ENCODE peak calls at places on chromosomes 12 and 14, in nine cellular contexts. One of them, this sample, is unnamed. For H3K27me3, H3K36me3 and H3K4me1, the result is how much of the 10 kb centered on the place peaks cover.

GRCh38 chr12:54139030-54139429 is 49.8 kb downstream of the SMUG1 start:
- DNase-seq in thyroid gland: no peak
- DNase-seq in CD8-positive, alpha-beta T cell: no peak
- DNase-seq in GM23248: peak
- DNase-seq in MM.1S: no peak
- DNase-seq in ovary: no peak
- DNase-seq in neuronal stem cell: no peak
- DNase-seq in neural progenitor cell: no peak
- DNase-seq in CD4-positive, CD25-positive, alpha-beta regulatory T cell: no peak
- DNase-seq in this sample: no peak

GRCh38 chr12:44317651-44318126 is 481.8 kb downstream of the TMEM117 start:
- DNase-seq in GM23248: peak
- DNase-seq in CD8-positive, alpha-beta T cell: no peak
- DNase-seq in neural progenitor cell: peak
- DNase-seq in ovary: no peak
- DNase-seq in thyroid gland: no peak
- DNase-seq in CD4-positive, CD25-positive, alpha-beta regulatory T cell: no peak
- DNase-seq in MM.1S: peak
- DNase-seq in neuronal stem cell: peak
- DNase-seq in this sample: no peak

GRCh38 chr12:92341333-92341691 is 195.7 kb upstream of the BTG1 start:
- DNase-seq in thyroid gland: no peak
- DNase-seq in CD4-positive, CD25-positive, alpha-beta regulatory T cell: no peak
- DNase-seq in neural progenitor cell: no peak
- DNase-seq in ovary: no peak
- DNase-seq in MM.1S: no peak
- DNase-seq in GM23248: no peak
- DNase-seq in neuronal stem cell: no peak
- DNase-seq in CD8-positive, alpha-beta T cell: no peak
- DNase-seq in this sample: no peak

GRCh38 chr14:77144412-77145115 is 3.0 kb upstream of the ZDHHC22 start:
- DNase-seq in GM23248: no peak
- DNase-seq in neural progenitor cell: no peak
- DNase-seq in MM.1S: no peak
- DNase-seq in neuronal stem cell: no peak
- DNase-seq in CD4-positive, CD25-positive, alpha-beta regulatory T cell: no peak
- DNase-seq in ovary: no peak
- DNase-seq in CD8-positive, alpha-beta T cell: no peak
- DNase-seq in thyroid gland: no peak
- DNase-seq in this sample: no peak

GRCh38 chr12:71250186-71250585 is 92.4 kb upstream of the TSPAN8 start:
- DNase-seq in MM.1S: no peak
- DNase-seq in CD4-positive, CD25-positive, alpha-beta regulatory T cell: no peak
- DNase-seq in neuronal stem cell: no peak
- DNase-seq in CD8-positive, alpha-beta T cell: no peak
- DNase-seq in GM23248: no peak
- DNase-seq in neural progenitor cell: no peak
- DNase-seq in ovary: no peak
- DNase-seq in thyroid gland: no peak
- DNase-seq in this sample: no peak

GRCh38 chr12:30794591-30795409 is 40.0 kb upstream of the CAPRIN2 start:
- DNase-seq in CD8-positive, alpha-beta T cell: no peak
- DNase-seq in GM23248: peak
- DNase-seq in ovary: no peak
- DNase-seq in MM.1S: no peak
- DNase-seq in thyroid gland: no peak
- DNase-seq in neuronal stem cell: peak
- DNase-seq in neural progenitor cell: no peak
- DNase-seq in CD4-positive, CD25-positive, alpha-beta regulatory T cell: no peak
- DNase-seq in this sample: no peak

GRCh38 chr12:6276247-6276887 is 34.1 kb upstream of the PLEKHG6 start:
- DNase-seq in MM.1S: no peak
- DNase-seq in neural progenitor cell: no peak
- DNase-seq in thyroid gland: no peak
- DNase-seq in ovary: no peak
- DNase-seq in neuronal stem cell: no peak
- DNase-seq in CD8-positive, alpha-beta T cell: no peak
- DNase-seq in CD4-positive, CD25-positive, alpha-beta regulatory T cell: no peak
- DNase-seq in GM23248: no peak
- DNase-seq in this sample: no peak

GRCh38 chr12:10607885-10608458 is 5.4 kb downstream of the MAGOHB start:
- DNase-seq in ovary: no peak
- DNase-seq in CD8-positive, alpha-beta T cell: peak
- DNase-seq in MM.1S: no peak
- DNase-seq in GM23248: peak
- DNase-seq in thyroid gland: no peak
- DNase-seq in neural progenitor cell: no peak
- DNase-seq in CD4-positive, CD25-positive, alpha-beta regulatory T cell: no peak
- DNase-seq in neuronal stem cell: no peak
- DNase-seq in this sample: no peak

GRCh38 chr14:69879175-69880047 is at the start of gene SMOC1:
- DNase-seq in MM.1S: peak
- DNase-seq in GM23248: peak
- DNase-seq in thyroid gland: peak
- DNase-seq in neuronal stem cell: peak
- DNase-seq in CD4-positive, CD25-positive, alpha-beta regulatory T cell: no peak
- DNase-seq in CD8-positive, alpha-beta T cell: no peak
- DNase-seq in ovary: peak
- DNase-seq in neural progenitor cell: peak
- DNase-seq in this sample: peak

GRCh38 chr14:37618498-37619041 is 23.1 kb downstream of the TTC6 start:
- DNase-seq in CD4-positive, CD25-positive, alpha-beta regulatory T cell: no peak
- DNase-seq in CD8-positive, alpha-beta T cell: no peak
- DNase-seq in MM.1S: no peak
- DNase-seq in GM23248: no peak
- DNase-seq in ovary: no peak
- DNase-seq in neuronal stem cell: no peak
- DNase-seq in neural progenitor cell: no peak
- DNase-seq in thyroid gland: no peak
- DNase-seq in this sample: no peak

GRCh38 chr12:50928392-50928791 is 24.0 kb upstream of the HIGD1C start:
- DNase-seq in ovary: no peak
- DNase-seq in CD4-positive, CD25-positive, alpha-beta regulatory T cell: no peak
- DNase-seq in CD8-positive, alpha-beta T cell: no peak
- DNase-seq in neuronal stem cell: no peak
- DNase-seq in GM23248: no peak
- DNase-seq in thyroid gland: no peak
- DNase-seq in MM.1S: no peak
- DNase-seq in neural progenitor cell: no peak
- DNase-seq in this sample: no peak

GRCh38 chr14:38079886-38080285 is 127.8 kb upstream of the SSTR1 start:
- DNase-seq in GM23248: no peak
- DNase-seq in ovary: no peak
- DNase-seq in CD8-positive, alpha-beta T cell: no peak
- DNase-seq in thyroid gland: no peak
- DNase-seq in MM.1S: no peak
- DNase-seq in neural progenitor cell: no peak
- DNase-seq in CD4-positive, CD25-positive, alpha-beta regulatory T cell: no peak
- DNase-seq in neuronal stem cell: no peak
- DNase-seq in this sample: no peak

GRCh38 chr14:59484611-59485174 is 376 bp downstream of the JKAMP start:
- DNase-seq in neural progenitor cell: no peak
- DNase-seq in neuronal stem cell: no peak
- DNase-seq in GM23248: peak
- DNase-seq in MM.1S: peak
- DNase-seq in CD4-positive, CD25-positive, alpha-beta regulatory T cell: no peak
- DNase-seq in CD8-positive, alpha-beta T cell: no peak
- DNase-seq in thyroid gland: no peak
- DNase-seq in ovary: no peak
- DNase-seq in this sample: no peak

GRCh38 chr12:39380090-39380489 is 62.8 kb downstream of the KIF21A start:
- DNase-seq in neuronal stem cell: no peak
- DNase-seq in CD8-positive, alpha-beta T cell: no peak
- DNase-seq in ovary: no peak
- DNase-seq in thyroid gland: no peak
- DNase-seq in CD4-positive, CD25-positive, alpha-beta regulatory T cell: no peak
- DNase-seq in neural progenitor cell: no peak
- DNase-seq in GM23248: no peak
- DNase-seq in MM.1S: no peak
- DNase-seq in this sample: no peak

GRCh38 chr12:78703820-78704525 is 160.6 kb upstream of the SYT1 start:
- DNase-seq in thyroid gland: no peak
- DNase-seq in MM.1S: no peak
- DNase-seq in neuronal stem cell: no peak
- DNase-seq in CD4-positive, CD25-positive, alpha-beta regulatory T cell: no peak
- DNase-seq in neural progenitor cell: no peak
- DNase-seq in CD8-positive, alpha-beta T cell: no peak
- DNase-seq in ovary: no peak
- DNase-seq in GM23248: peak
- DNase-seq in this sample: no peak

GRCh38 chr12:26691234-26691970 is 141.6 kb downstream of the ITPR2 start:
- DNase-seq in thyroid gland: no peak
- DNase-seq in neural progenitor cell: peak
- DNase-seq in CD4-positive, CD25-positive, alpha-beta regulatory T cell: no peak
- DNase-seq in GM23248: peak
- DNase-seq in CD8-positive, alpha-beta T cell: no peak
- DNase-seq in neuronal stem cell: peak
- DNase-seq in ovary: peak
- DNase-seq in MM.1S: no peak
- DNase-seq in this sample: peak

GRCh38 chr12:57033428-57033827 is 16.5 kb downstream of the MYO1A start:
- DNase-seq in CD8-positive, alpha-beta T cell: no peak
- DNase-seq in GM23248: no peak
- DNase-seq in ovary: no peak
- DNase-seq in thyroid gland: no peak
- DNase-seq in neural progenitor cell: no peak
- DNase-seq in CD4-positive, CD25-positive, alpha-beta regulatory T cell: no peak
- DNase-seq in neuronal stem cell: no peak
- DNase-seq in MM.1S: no peak
- DNase-seq in this sample: no peak

GRCh38 chr12:57040750-57041149 is 9.2 kb downstream of the MYO1A start:
- DNase-seq in GM23248: no peak
- DNase-seq in MM.1S: no peak
- DNase-seq in CD8-positive, alpha-beta T cell: no peak
- DNase-seq in neural progenitor cell: no peak
- DNase-seq in neuronal stem cell: no peak
- DNase-seq in thyroid gland: no peak
- DNase-seq in CD4-positive, CD25-positive, alpha-beta regulatory T cell: no peak
- DNase-seq in ovary: no peak
- DNase-seq in this sample: no peak

GRCh38 chr12:57042695-57043094 is 7.2 kb downstream of the MYO1A start:
- DNase-seq in GM23248: no peak
- DNase-seq in neural progenitor cell: no peak
- DNase-seq in MM.1S: no peak
- DNase-seq in thyroid gland: no peak
- DNase-seq in CD8-positive, alpha-beta T cell: no peak
- DNase-seq in neuronal stem cell: no peak
- DNase-seq in CD4-positive, CD25-positive, alpha-beta regulatory T cell: no peak
- DNase-seq in ovary: no peak
- DNase-seq in this sample: no peak

GRCh38 chr12:57039016-57039798 is 10.7 kb downstream of the MYO1A start:
- DNase-seq in neural progenitor cell: no peak
- DNase-seq in MM.1S: no peak
- DNase-seq in thyroid gland: no peak
- DNase-seq in GM23248: no peak
- DNase-seq in CD8-positive, alpha-beta T cell: no peak
- DNase-seq in ovary: no peak
- DNase-seq in neuronal stem cell: no peak
- DNase-seq in CD4-positive, CD25-positive, alpha-beta regulatory T cell: no peak
- DNase-seq in this sample: no peak

DNA sequence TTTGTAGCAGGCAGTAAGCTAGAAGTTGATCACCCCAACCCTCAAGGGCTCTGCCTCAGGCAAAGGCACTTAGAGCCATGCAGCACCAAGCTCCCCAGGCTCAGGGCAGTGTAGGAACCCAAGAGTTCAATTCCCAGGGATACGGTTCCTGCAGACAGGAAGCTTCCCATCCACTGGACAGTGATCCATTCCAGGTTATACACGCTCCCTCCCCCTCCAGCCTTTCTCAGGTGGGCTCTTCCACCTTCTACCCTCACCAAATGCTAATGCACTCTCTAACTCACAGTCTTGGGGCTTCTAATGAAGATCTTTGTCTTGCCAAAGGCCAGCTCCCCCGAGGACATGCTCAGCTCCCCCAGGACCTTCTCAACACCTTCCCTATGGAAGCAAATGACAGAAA is 12.7 kb downstream of the MYO1A start:
- DNase-seq in GM23248: no peak
- DNase-seq in CD4-positive, CD25-positive, alpha-beta regulatory T cell: no peak
- DNase-seq in MM.1S: no peak
- DNase-seq in CD8-positive, alpha-beta T cell: no peak
- DNase-seq in ovary: no peak
- DNase-seq in thyroid gland: no peak
- DNase-seq in neuronal stem cell: no peak
- DNase-seq in neural progenitor cell: no peak
- DNase-seq in this sample: no peak
- H3K27me3 ChIP-seq in GM23248: under half
- H3K27me3 ChIP-seq in CD4-positive, CD25-positive, alpha-beta regulatory T cell: under half
- H3K27me3 ChIP-seq in MM.1S: under half
- H3K27me3 ChIP-seq in CD8-positive, alpha-beta T cell: under half
- H3K27me3 ChIP-seq in ovary: under half
- H3K27me3 ChIP-seq in thyroid gland: under half
- H3K27me3 ChIP-seq in neuronal stem cell: under half
- H3K27me3 ChIP-seq in neural progenitor cell: under half
- H3K27me3 ChIP-seq in this sample: under half

GRCh38 chr12:12909995-12910391 is 18.6 kb downstream of the GPRC5A start:
- DNase-seq in CD8-positive, alpha-beta T cell: no peak
- DNase-seq in ovary: peak
- DNase-seq in thyroid gland: no peak
- DNase-seq in neural progenitor cell: no peak
- DNase-seq in GM23248: no peak
- DNase-seq in neuronal stem cell: no peak
- DNase-seq in CD4-positive, CD25-positive, alpha-beta regulatory T cell: no peak
- DNase-seq in MM.1S: no peak
- DNase-seq in this sample: no peak
- H3K36me3 ChIP-seq in CD8-positive, alpha-beta T cell: under half
- H3K36me3 ChIP-seq in ovary: under half
- H3K36me3 ChIP-seq in thyroid gland: under half
- H3K36me3 ChIP-seq in neural progenitor cell: under half
- H3K36me3 ChIP-seq in GM23248: under half
- H3K36me3 ChIP-seq in neuronal stem cell: under half
- H3K36me3 ChIP-seq in CD4-positive, CD25-positive, alpha-beta regulatory T cell: under half
- H3K36me3 ChIP-seq in MM.1S: under half
- H3K36me3 ChIP-seq in this sample: under half

GRCh38 chr14:24816011-24816928 is 182.3 kb upstream of the GZMB start:
- DNase-seq in neuronal stem cell: no peak
- DNase-seq in neural progenitor cell: no peak
- DNase-seq in ovary: no peak
- DNase-seq in GM23248: peak
- DNase-seq in thyroid gland: no peak
- DNase-seq in CD4-positive, CD25-positive, alpha-beta regulatory T cell: no peak
- DNase-seq in MM.1S: no peak
- DNase-seq in CD8-positive, alpha-beta T cell: no peak
- DNase-seq in this sample: no peak
- H3K4me1 ChIP-seq in neuronal stem cell: under half
- H3K4me1 ChIP-seq in neural progenitor cell: under half
- H3K4me1 ChIP-seq in ovary: under half
- H3K4me1 ChIP-seq in GM23248: under half
- H3K4me1 ChIP-seq in thyroid gland: under half
- H3K4me1 ChIP-seq in CD4-positive, CD25-positive, alpha-beta regulatory T cell: under half
- H3K4me1 ChIP-seq in MM.1S: under half
- H3K4me1 ChIP-seq in CD8-positive, alpha-beta T cell: under half
- H3K4me1 ChIP-seq in this sample: under half

DNA sequence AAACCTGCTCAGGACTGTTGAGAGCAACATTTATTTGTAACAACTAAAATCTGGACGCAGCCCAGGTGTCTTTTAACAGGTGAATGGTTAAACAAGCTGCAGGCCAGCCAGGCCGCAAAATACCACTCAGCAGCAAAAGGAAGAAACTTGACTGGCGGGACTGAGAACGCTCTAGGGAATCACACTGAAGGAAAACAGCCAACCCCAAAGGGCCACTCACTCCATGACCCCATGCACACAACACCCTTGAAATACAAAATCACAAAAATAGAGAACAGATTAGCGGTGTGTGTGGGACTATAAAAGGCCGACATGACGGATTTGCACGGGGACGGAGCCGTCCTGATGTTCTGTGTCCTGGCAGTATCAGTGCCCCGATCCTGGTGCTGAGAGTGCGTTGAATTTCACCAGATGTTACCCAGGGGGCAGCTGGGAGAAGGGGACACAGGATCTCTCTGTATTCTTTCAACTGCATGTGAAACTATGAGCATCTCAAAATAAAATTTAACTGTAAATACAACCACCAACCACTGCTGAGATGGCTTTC is 23.0 kb downstream of the VPS37B start:
- DNase-seq in neural progenitor cell: no peak
- DNase-seq in CD4-positive, CD25-positive, alpha-beta regulatory T cell: no peak
- DNase-seq in neuronal stem cell: no peak
- DNase-seq in CD8-positive, alpha-beta T cell: peak
- DNase-seq in thyroid gland: peak
- DNase-seq in GM23248: no peak
- DNase-seq in MM.1S: peak
- DNase-seq in ovary: no peak
- DNase-seq in this sample: no peak
- H3K27me3 ChIP-seq in neural progenitor cell: half or more
- H3K27me3 ChIP-seq in CD4-positive, CD25-positive, alpha-beta regulatory T cell: under half
- H3K27me3 ChIP-seq in neuronal stem cell: under half
- H3K27me3 ChIP-seq in CD8-positive, alpha-beta T cell: under half
- H3K27me3 ChIP-seq in thyroid gland: under half
- H3K27me3 ChIP-seq in GM23248: under half
- H3K27me3 ChIP-seq in MM.1S: under half
- H3K27me3 ChIP-seq in ovary: under half
- H3K27me3 ChIP-seq in this sample: under half